ENCODE peak calls at places on chromosomes 12 and 14, in seven cellular contexts. B, Y, Q, R, U, K and P are unnamed samples.

GRCh38 chr14:64758025-64758521 is 53.8 kb downstream of the PLEKHG3 start:
- DNase-seq in K (no peak), B (no peak), Q (peak; percentile 51), U (no peak), Y (no peak), R (no peak), P (no peak)

GRCh38 chr12:30882706-30883105 is 43.8 kb upstream of the TSPAN11 start:
- DNase-seq in B (no peak), Y (no peak), U (no peak), R (no peak), Q (peak; percentile 4), K (no peak), P (no peak)

GRCh38 chr14:64610049-64610746 is 60.4 kb downstream of the PPP1R36 start:
- DNase-seq in B (peak; percentile 48), Y (no peak), U (no peak), K (no peak), R (no peak), Q (no peak), P (no peak)

GRCh38 chr12:117033382-117034045 is 65.7 kb downstream of the TESC start:
- DNase-seq in Q (no peak), R (no peak), Y (no peak), K (no peak), U (peak; percentile 48), B (no peak), P (no peak)

GRCh38 chr14:77832301-77832700 is 32.4 kb downstream of the ADCK1 start:
- DNase-seq in U (no peak), K (no peak), Y (no peak), B (no peak), R (no peak), Q (peak; percentile 16), P (no peak)

GRCh38 chr14:68637106-68638021 is 155.5 kb downstream of the ZFP36L1 start:
- DNase-seq in K (no peak), R (peak; percentile 69), U (peak; percentile 59), B (no peak), Y (peak; percentile 77), Q (peak; percentile 61), P (no peak)

GRCh38 chr12:126588586-126589249 is 1523.5 kb downstream of the AACS start:
- DNase-seq in R (no peak), K (no peak), B (no peak), Q (peak; percentile 81), U (no peak), Y (no peak), P (no peak)

GRCh38 chr12:16165506-16165905 is 112.0 kb downstream of the SLC15A5 start:
- DNase-seq in Y (peak; percentile 68), Q (peak; percentile 75), B (peak; percentile 58), K (no peak), R (no peak), U (peak; percentile 38), P (peak; percentile 8)

GRCh38 chr12:8603858-8604257 is 8.8 kb downstream of the AICDA start:
- DNase-seq in K (no peak), Q (no peak), Y (no peak), U (no peak), B (no peak), R (no peak), P (no peak)

GRCh38 chr14:77264466-77265186 is 6.4 kb downstream of the NGB start:
- DNase-seq in Q (no peak), R (no peak), K (no peak), U (no peak), B (no peak), Y (no peak), P (no peak)

GRCh38 chr12:45415393-45415817 is 199.5 kb downstream of the ANO6 start:
- DNase-seq in K (no peak), Q (peak; percentile 97), Y (peak; percentile 72), U (no peak), R (peak; percentile 86), B (no peak), P (no peak)

GRCh38 chr12:118633071-118633470 is 256.7 kb downstream of the SUDS3 start:
- DNase-seq in Y (no peak), R (no peak), U (no peak), K (no peak), Q (no peak), B (no peak), P (no peak)

GRCh38 chr12:95972832-95973465 is 23.2 kb downstream of the HAL start:
- DNase-seq in B (no peak), Q (no peak), Y (no peak), R (no peak), U (no peak), K (no peak), P (peak; percentile 40)

GRCh38 chr14:94403312-94403711 is 14.9 kb upstream of the SERPINA1 start:
- DNase-seq in Y (no peak), B (no peak), U (no peak), K (no peak), Q (no peak), R (no peak), P (no peak)

GRCh38 chr14:82661258-82661657 is 1127.6 kb upstream of the SEL1L start:
- DNase-seq in U (no peak), B (no peak), Y (no peak), Q (no peak), R (no peak), K (no peak), P (no peak)

GRCh38 chr12:3313066-3313465 is 177.9 kb upstream of the PRMT8 start:
- DNase-seq in B (no peak), Y (no peak), K (no peak), R (no peak), U (peak; percentile 35), Q (peak; percentile 58), P (no peak)

GRCh38 chr14:56351861-56352260 is 227.7 kb upstream of the TMEM260 start:
- DNase-seq in Y (no peak), K (no peak), U (no peak), Q (peak; percentile 51), R (no peak), B (no peak), P (no peak)

GRCh38 chr12:55842681-55843429 is at the start of gene MMP19:
- DNase-seq in U (no peak), R (no peak), Q (peak; percentile 83), B (no peak), Y (no peak), K (no peak), P (no peak)

GRCh38 chr12:49966511-49967041 is 4.9 kb downstream of the AQP5 start:
- DNase-seq in K (no peak), B (no peak), R (no peak), Y (no peak), Q (no peak), U (no peak), P (no peak)

GRCh38 chr12:124094733-124095132 is 121.7 kb downstream of the ZNF664 start:
- DNase-seq in R (peak; percentile 60), U (no peak), Y (no peak), K (no peak), B (peak; percentile 30), Q (no peak), P (no peak)

GRCh38 chr14:76755610-76756390 is 5.5 kb upstream of the VASH1 start:
- DNase-seq in R (no peak), U (no peak), Y (no peak), K (no peak), Q (no peak), B (no peak), P (no peak)